ENCODE peak calls at places on chromosome 6, in five cellular contexts. One of them, this sample, is unnamed.

GRCh38 chr6:35327349-35328027 is 14.9 kb upstream of the PPARD start:
- DNase-seq in WTC11: peak
- DNase-seq in CD8-positive, alpha-beta T cell: peak
- DNase-seq in foreskin fibroblast: peak
- DNase-seq in heart right ventricle: peak
- DNase-seq in this sample: peak

GRCh38 chr6:165842291-165842936 is 179.4 kb upstream of the PDE10A start:
- DNase-seq in WTC11: no peak
- DNase-seq in CD8-positive, alpha-beta T cell: no peak
- DNase-seq in foreskin fibroblast: no peak
- DNase-seq in heart right ventricle: no peak
- DNase-seq in this sample: no peak

GRCh38 chr6:97947841-97948240 is 664.8 kb upstream of the MMS22L start:
- DNase-seq in foreskin fibroblast: peak
- DNase-seq in WTC11: no peak
- DNase-seq in CD8-positive, alpha-beta T cell: no peak
- DNase-seq in heart right ventricle: peak
- DNase-seq in this sample: no peak

GRCh38 chr6:119479860-119480655 is 130.5 kb upstream of the MAN1A1 start:
- DNase-seq in WTC11: no peak
- DNase-seq in heart right ventricle: no peak
- DNase-seq in foreskin fibroblast: peak
- DNase-seq in CD8-positive, alpha-beta T cell: no peak
- DNase-seq in this sample: no peak

GRCh38 chr6:105038259-105038658 is 81.4 kb downstream of the LIN28B start:
- DNase-seq in CD8-positive, alpha-beta T cell: no peak
- DNase-seq in WTC11: peak
- DNase-seq in heart right ventricle: no peak
- DNase-seq in foreskin fibroblast: no peak
- DNase-seq in this sample: no peak

GRCh38 chr6:167699141-167700036 is 127.3 kb upstream of the AFDN start:
- DNase-seq in heart right ventricle: peak
- DNase-seq in WTC11: no peak
- DNase-seq in CD8-positive, alpha-beta T cell: peak
- DNase-seq in foreskin fibroblast: no peak
- DNase-seq in this sample: no peak

GRCh38 chr6:105482956-105483355 is 80.1 kb upstream of the PREP start:
- DNase-seq in heart right ventricle: no peak
- DNase-seq in WTC11: no peak
- DNase-seq in CD8-positive, alpha-beta T cell: no peak
- DNase-seq in foreskin fibroblast: no peak
- DNase-seq in this sample: no peak

GRCh38 chr6:138824482-138825134 is 28.7 kb downstream of the ECT2L start:
- DNase-seq in foreskin fibroblast: no peak
- DNase-seq in WTC11: no peak
- DNase-seq in CD8-positive, alpha-beta T cell: no peak
- DNase-seq in heart right ventricle: no peak
- DNase-seq in this sample: no peak

GRCh38 chr6:37324131-37325033 is 29.4 kb upstream of the RNF8 start:
- DNase-seq in heart right ventricle: no peak
- DNase-seq in WTC11: no peak
- DNase-seq in CD8-positive, alpha-beta T cell: no peak
- DNase-seq in foreskin fibroblast: peak
- DNase-seq in this sample: no peak

GRCh38 chr6:163960128-163960527 is 545.6 kb downstream of the QKI start:
- DNase-seq in heart right ventricle: no peak
- DNase-seq in CD8-positive, alpha-beta T cell: no peak
- DNase-seq in foreskin fibroblast: no peak
- DNase-seq in WTC11: no peak
- DNase-seq in this sample: no peak

GRCh38 chr6:148934534-148934933 is 187.7 kb downstream of the UST start:
- DNase-seq in heart right ventricle: peak
- DNase-seq in WTC11: no peak
- DNase-seq in CD8-positive, alpha-beta T cell: no peak
- DNase-seq in foreskin fibroblast: peak
- DNase-seq in this sample: no peak

GRCh38 chr6:32825966-32826365 is 9.2 kb upstream of the HLA-DOB start:
- DNase-seq in WTC11: no peak
- DNase-seq in CD8-positive, alpha-beta T cell: no peak
- DNase-seq in foreskin fibroblast: peak
- DNase-seq in heart right ventricle: no peak
- DNase-seq in this sample: no peak

GRCh38 chr6:123030292-123030691 is 34.3 kb downstream of the CLVS2 start:
- DNase-seq in foreskin fibroblast: peak
- DNase-seq in heart right ventricle: no peak
- DNase-seq in CD8-positive, alpha-beta T cell: no peak
- DNase-seq in WTC11: no peak
- DNase-seq in this sample: no peak

GRCh38 chr6:139967497-139967896 is 593.0 kb upstream of the CITED2 start:
- DNase-seq in heart right ventricle: no peak
- DNase-seq in WTC11: no peak
- DNase-seq in foreskin fibroblast: peak
- DNase-seq in CD8-positive, alpha-beta T cell: no peak
- DNase-seq in this sample: no peak

GRCh38 chr6:106318851-106319250 is 6.7 kb downstream of the ATG5 start:
- DNase-seq in WTC11: no peak
- DNase-seq in heart right ventricle: no peak
- DNase-seq in foreskin fibroblast: no peak
- DNase-seq in CD8-positive, alpha-beta T cell: no peak
- DNase-seq in this sample: no peak

GRCh38 chr6:155580904-155581303 is 125.3 kb upstream of the NOX3 start:
- DNase-seq in foreskin fibroblast: peak
- DNase-seq in CD8-positive, alpha-beta T cell: no peak
- DNase-seq in WTC11: no peak
- DNase-seq in heart right ventricle: no peak
- DNase-seq in this sample: no peak

GRCh38 chr6:163241668-163242067 is 172.8 kb upstream of the QKI start:
- DNase-seq in heart right ventricle: no peak
- DNase-seq in foreskin fibroblast: no peak
- DNase-seq in WTC11: no peak
- DNase-seq in CD8-positive, alpha-beta T cell: no peak
- DNase-seq in this sample: no peak

GRCh38 chr6:143097224-143097795 is 36.6 kb downstream of the AIG1 start:
- DNase-seq in CD8-positive, alpha-beta T cell: no peak
- DNase-seq in WTC11: no peak
- DNase-seq in heart right ventricle: no peak
- DNase-seq in foreskin fibroblast: no peak
- DNase-seq in this sample: no peak

GRCh38 chr6:90062667-90063066 is 168.4 kb downstream of the GJA10 start:
- DNase-seq in foreskin fibroblast: no peak
- DNase-seq in CD8-positive, alpha-beta T cell: no peak
- DNase-seq in WTC11: no peak
- DNase-seq in heart right ventricle: no peak
- DNase-seq in this sample: no peak

GRCh38 chr6:151690768-151691562 is 116.5 kb upstream of the ESR1 start:
- DNase-seq in foreskin fibroblast: peak
- DNase-seq in WTC11: no peak
- DNase-seq in heart right ventricle: no peak
- DNase-seq in CD8-positive, alpha-beta T cell: no peak
- DNase-seq in this sample: no peak

GRCh38 chr6:150987371-150987828 is 121.9 kb downstream of the MTHFD1L start:
- DNase-seq in CD8-positive, alpha-beta T cell: peak
- DNase-seq in foreskin fibroblast: no peak
- DNase-seq in WTC11: no peak
- DNase-seq in heart right ventricle: no peak
- DNase-seq in this sample: no peak

GRCh38 chr6:63923139-63923739 is 287.6 kb downstream of the PHF3 start:
- DNase-seq in WTC11: no peak
- DNase-seq in heart right ventricle: no peak
- DNase-seq in CD8-positive, alpha-beta T cell: no peak
- DNase-seq in foreskin fibroblast: peak
- DNase-seq in this sample: no peak

GRCh38 chr6:140988780-140989179 is 1143.9 kb upstream of the GJE1 start:
- DNase-seq in CD8-positive, alpha-beta T cell: no peak
- DNase-seq in foreskin fibroblast: no peak
- DNase-seq in heart right ventricle: no peak
- DNase-seq in WTC11: no peak
- DNase-seq in this sample: no peak

GRCh38 chr6:3356056-3356823 is 97.5 kb downstream of the PSMG4 start:
- DNase-seq in CD8-positive, alpha-beta T cell: peak
- DNase-seq in foreskin fibroblast: peak
- DNase-seq in heart right ventricle: peak
- DNase-seq in WTC11: peak
- DNase-seq in this sample: peak

GRCh38 chr6:81384921-81385320 is 367.6 kb downstream of the TENT5A start:
- DNase-seq in foreskin fibroblast: peak
- DNase-seq in heart right ventricle: no peak
- DNase-seq in WTC11: no peak
- DNase-seq in CD8-positive, alpha-beta T cell: no peak
- DNase-seq in this sample: no peak

GRCh38 chr6:106050538-106050937 is 35.6 kb upstream of the PRDM1 start:
- DNase-seq in heart right ventricle: no peak
- DNase-seq in CD8-positive, alpha-beta T cell: no peak
- DNase-seq in foreskin fibroblast: no peak
- DNase-seq in WTC11: no peak
- DNase-seq in this sample: no peak

DNA sequence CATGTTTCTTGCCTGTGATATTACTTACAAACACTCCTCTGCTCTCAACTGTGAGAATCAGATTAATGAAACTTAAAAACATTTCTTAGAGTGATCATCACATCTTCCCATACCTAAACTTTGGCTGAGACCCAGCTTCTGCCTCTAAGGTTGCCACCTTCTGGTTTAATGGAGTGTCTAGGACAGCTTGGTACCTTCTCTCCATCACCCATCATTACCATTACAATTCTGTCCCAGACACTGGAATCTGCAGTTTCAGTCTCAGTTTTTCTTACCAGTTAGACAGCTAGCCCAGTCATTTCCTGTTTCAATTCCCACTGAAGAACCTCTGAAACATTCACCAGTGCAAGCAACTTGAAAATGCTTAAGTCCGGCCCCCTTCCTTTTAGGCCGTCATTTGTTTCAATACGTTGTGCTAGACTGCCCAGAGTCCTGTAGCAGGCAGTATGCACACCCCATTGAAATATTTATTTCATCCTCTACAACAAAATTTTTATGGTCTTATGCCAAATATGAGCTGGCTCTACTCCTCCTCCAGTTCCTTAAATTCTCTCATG is 107.0 kb upstream of the FOXO3 start:
- DNase-seq in foreskin fibroblast: peak
- DNase-seq in CD8-positive, alpha-beta T cell: no peak
- DNase-seq in heart right ventricle: peak
- DNase-seq in WTC11: no peak
- DNase-seq in this sample: no peak
- TF ChIP-seq CTCF in foreskin fibroblast: no peak
- TF ChIP-seq CTCF in CD8-positive, alpha-beta T cell: no peak
- TF ChIP-seq CTCF in heart right ventricle: no peak
- TF ChIP-seq CTCF in WTC11: no peak
- TF ChIP-seq CTCF in this sample: no peak

GRCh38 chr6:137371634-137372016 is 122.6 kb downstream of the OLIG3 start:
- DNase-seq in heart right ventricle: no peak
- DNase-seq in WTC11: no peak
- DNase-seq in CD8-positive, alpha-beta T cell: no peak
- DNase-seq in foreskin fibroblast: no peak
- DNase-seq in this sample: no peak

GRCh38 chr6:137373296-137373695 is 120.9 kb downstream of the OLIG3 start:
- DNase-seq in CD8-positive, alpha-beta T cell: no peak
- DNase-seq in WTC11: no peak
- DNase-seq in foreskin fibroblast: no peak
- DNase-seq in heart right ventricle: no peak
- DNase-seq in this sample: no peak

GRCh38 chr6:137369135-137369534 is 125.1 kb downstream of the OLIG3 start:
- DNase-seq in heart right ventricle: no peak
- DNase-seq in CD8-positive, alpha-beta T cell: no peak
- DNase-seq in WTC11: no peak
- DNase-seq in foreskin fibroblast: no peak
- DNase-seq in this sample: no peak

GRCh38 chr6:137372532-137372931 is 121.7 kb downstream of the OLIG3 start:
- DNase-seq in heart right ventricle: no peak
- DNase-seq in CD8-positive, alpha-beta T cell: no peak
- DNase-seq in WTC11: no peak
- DNase-seq in foreskin fibroblast: no peak
- DNase-seq in this sample: no peak

GRCh38 chr6:137370871-137371633 is 123.1 kb downstream of the OLIG3 start:
- DNase-seq in WTC11: no peak
- DNase-seq in foreskin fibroblast: peak
- DNase-seq in CD8-positive, alpha-beta T cell: no peak
- DNase-seq in heart right ventricle: no peak
- DNase-seq in this sample: no peak
- TF ChIP-seq CTCF in WTC11: peak
- TF ChIP-seq CTCF in foreskin fibroblast: no peak
- TF ChIP-seq CTCF in CD8-positive, alpha-beta T cell: no peak
- TF ChIP-seq CTCF in heart right ventricle: no peak
- TF ChIP-seq CTCF in this sample: peak

DNA sequence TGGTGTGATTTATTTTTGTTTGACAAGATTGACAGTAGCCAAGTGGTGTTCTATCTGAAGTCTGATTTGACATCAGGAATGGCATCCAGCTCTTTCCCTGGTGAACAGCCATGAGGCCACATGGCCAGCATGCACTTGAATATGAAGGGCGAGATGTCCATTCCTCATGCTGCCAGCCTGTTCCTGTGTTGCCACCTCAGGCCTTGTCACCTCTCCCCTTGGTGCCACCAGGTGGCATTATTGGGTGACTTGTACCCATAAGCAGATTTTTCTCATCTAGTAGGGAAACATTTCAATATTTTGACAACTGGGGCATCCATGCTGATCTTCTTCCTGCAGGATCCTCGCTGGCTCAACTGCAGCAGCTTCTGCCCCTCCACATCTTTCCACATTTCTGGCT is 199.1 kb downstream of the ERMARD start:
- DNase-seq in foreskin fibroblast: no peak
- DNase-seq in WTC11: no peak
- DNase-seq in CD8-positive, alpha-beta T cell: peak
- DNase-seq in heart right ventricle: no peak
- DNase-seq in this sample: no peak
- TF ChIP-seq CTCF in foreskin fibroblast: no peak
- TF ChIP-seq CTCF in WTC11: no peak
- TF ChIP-seq CTCF in CD8-positive, alpha-beta T cell: peak
- TF ChIP-seq CTCF in heart right ventricle: no peak
- TF ChIP-seq CTCF in this sample: peak

DNA sequence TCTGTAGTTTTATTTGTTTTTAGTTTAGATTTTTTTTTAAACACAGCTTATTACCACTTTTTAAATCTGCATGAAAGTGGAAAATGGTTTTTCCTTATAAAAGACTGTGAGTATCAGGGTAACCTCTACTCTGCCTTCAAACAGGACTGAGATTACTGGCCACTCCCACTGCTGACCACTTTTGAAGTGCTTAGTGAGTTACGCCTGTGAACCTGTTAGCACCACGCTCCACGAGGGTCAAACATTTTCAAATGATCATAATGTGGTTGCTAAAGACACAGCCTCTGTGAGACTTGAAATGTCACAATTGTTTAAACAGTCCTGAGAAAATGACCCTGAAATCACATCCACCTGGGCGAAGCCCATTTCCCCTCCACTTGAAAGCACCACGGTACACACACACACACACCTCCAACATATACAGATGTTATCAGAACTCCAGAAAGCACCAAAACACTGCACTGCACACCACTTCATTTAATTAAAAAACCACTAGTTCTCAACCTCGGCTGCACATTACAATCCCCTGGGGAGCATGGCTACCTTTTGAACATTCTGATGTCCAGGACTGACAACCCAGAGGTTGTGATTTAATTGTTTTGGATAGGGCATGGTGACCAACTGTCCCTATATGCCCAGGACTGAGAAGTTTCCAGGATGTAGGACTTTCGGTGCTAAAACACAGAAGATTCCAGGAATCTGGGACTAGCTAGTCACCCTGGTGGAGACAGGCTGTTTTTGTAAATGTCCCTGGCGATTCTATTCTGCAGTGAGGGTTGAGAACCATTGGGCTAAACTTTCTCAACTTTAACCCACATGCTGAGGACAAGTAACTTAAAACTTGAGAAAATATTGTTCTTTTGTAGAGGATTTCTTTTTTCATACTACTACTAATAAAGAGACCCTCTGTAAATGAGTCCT is 176.4 kb upstream of the MYLIP start:
- DNase-seq in WTC11: no peak
- DNase-seq in heart right ventricle: no peak
- DNase-seq in CD8-positive, alpha-beta T cell: no peak
- DNase-seq in foreskin fibroblast: peak
- DNase-seq in this sample: no peak
- TF ChIP-seq CTCF in WTC11: no peak
- TF ChIP-seq CTCF in heart right ventricle: no peak
- TF ChIP-seq CTCF in CD8-positive, alpha-beta T cell: no peak
- TF ChIP-seq CTCF in foreskin fibroblast: no peak
- TF ChIP-seq CTCF in this sample: no peak

This sample was measured in neural crest cell.